ENCODE peak calls at places on chromosomes 2 and 18, in nine cellular contexts. V is tibial nerve, K is IMR-90, I is RWPE1, U is psoas muscle, S is heart right ventricle, H is ovary, B is stomach, M is thyroid gland. Z is an unnamed sample.
A peak's percentile ranks its signal among the peaks of the same experiment; 100 is the strongest.

GRCh38 chr2:112201706-112202430 is 53.0 kb downstream of the ZC3H8 start:
- DNase-seq in V (no peak), K (no peak), I (no peak), U (no peak), S (no peak), H (no peak), B (no peak), M (no peak), Z (no peak)

GRCh38 chr2:182763311-182763912 is 47.4 kb downstream of the DNAJC10 start:
- DNase-seq in V (no peak), K (peak; percentile 43), I (peak; percentile 21), U (no peak), S (no peak), H (no peak), B (no peak), M (peak; percentile 15), Z (no peak)

GRCh38 chr2:200306969-200307811 is 697 bp downstream of the SPATS2L start:
- DNase-seq in V (peak; percentile 26), K (no peak), I (peak; percentile 23), U (peak; percentile 59), S (peak; percentile 64), H (peak; percentile 70), B (peak; percentile 63), M (peak; percentile 57), Z (peak; percentile 36)

GRCh38 chr2:231394201-231395141 is 1.0 kb upstream of the B3GNT7 start:
- DNase-seq in V (no peak), K (no peak), I (no peak), U (no peak), S (no peak), H (no peak), B (no peak), M (peak; percentile 25), Z (no peak)

GRCh38 chr2:112811841-112812306 is 24.7 kb downstream of the IL1B start:
- DNase-seq in V (no peak), K (peak; percentile 96), I (peak; percentile 84), U (no peak), S (no peak), H (no peak), B (no peak), M (no peak), Z (no peak)

GRCh38 chr18:79490593-79491551 is 95.1 kb downstream of the NFATC1 start:
- DNase-seq in V (no peak), K (no peak), I (no peak), U (peak; percentile 10), S (no peak), H (peak; percentile 32), B (no peak), M (no peak), Z (peak; percentile 16)

GRCh38 chr2:222434204-222434603 is 9.9 kb downstream of the SGPP2 start:
- DNase-seq in V (no peak), K (no peak), I (no peak), U (no peak), S (no peak), H (no peak), B (no peak), M (no peak), Z (no peak)

GRCh38 chr18:69558088-69558487 is 157.4 kb downstream of the DOK6 start:
- DNase-seq in V (no peak), K (no peak), I (no peak), U (no peak), S (no peak), H (no peak), B (no peak), M (no peak), Z (no peak)

DNA sequence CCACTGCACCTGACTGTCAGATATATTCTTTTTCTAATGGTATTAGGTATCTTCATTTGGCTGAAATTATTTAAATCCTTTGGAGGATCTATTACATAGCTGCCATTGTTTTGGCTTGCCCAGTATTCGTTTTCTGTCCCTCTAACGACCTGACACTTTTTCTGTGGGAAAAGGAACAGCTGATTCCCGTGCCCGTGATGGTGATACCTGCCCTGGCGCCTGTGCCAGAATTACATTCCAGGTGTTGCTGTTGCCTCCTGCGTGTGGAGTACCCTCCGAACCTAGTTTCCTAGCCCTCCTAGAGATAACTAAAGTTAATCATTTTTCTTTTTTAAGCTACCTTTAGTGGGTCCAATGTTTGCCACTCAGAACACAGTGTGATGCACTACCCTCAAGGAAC is 14.0 kb downstream of the HOXD1 start:
- DNase-seq in V (no peak), K (no peak), I (no peak), U (no peak), S (no peak), H (no peak), B (no peak), M (no peak), Z (no peak)
- TF ChIP-seq CTCF in V (no peak), K (no peak), I (no peak), U (no peak), S (no peak), H (no peak), B (no peak), M (no peak), Z (no peak)

GRCh38 chr2:240232264-240232915 is 91.9 kb upstream of the OTOS start:
- DNase-seq in V (no peak), K (no peak), I (no peak), U (no peak), S (no peak), H (no peak), B (no peak), M (no peak), Z (no peak)
- H3K27ac ChIP-seq in V (no peak overlapping the region), K (no peak overlapping the region), I (peak overlapping the region; percentile 68), U (peak overlapping the region; percentile 74), S (no peak overlapping the region), H (no peak overlapping the region), B (peak overlapping the region; percentile 69), M (no peak overlapping the region), Z (peak overlapping the region; percentile 9)

GRCh38 chr2:30747206-30747605 is 60.0 kb downstream of the CAPN13 start:
- DNase-seq in V (no peak), K (no peak), I (no peak), U (no peak), S (no peak), H (no peak), B (peak; percentile 59), M (no peak), Z (no peak)
- TF ChIP-seq CTCF in V (no peak), K (no peak), I (no peak), U (no peak), S (no peak), H (no peak), B (no peak), M (no peak), Z (no peak)

GRCh38 chr2:24049485-24050021 is at the start of gene FKBP1B:
- DNase-seq in V (peak; percentile 9), K (peak; percentile 45), I (peak; percentile 51), U (peak; percentile 58), S (peak; percentile 66), H (peak; percentile 66), B (peak; percentile 80), M (peak; percentile 59), Z (peak; percentile 77)

GRCh38 chr2:24048662-24049484 is 668 bp upstream of the FKBP1B start:
- DNase-seq in V (no peak), K (no peak), I (no peak), U (no peak), S (no peak), H (no peak), B (no peak), M (no peak), Z (no peak)

GRCh38 chr2:24047703-24048033 is 477 bp upstream of the WDCP start:
- DNase-seq in V (no peak), K (no peak), I (no peak), U (no peak), S (no peak), H (no peak), B (no peak), M (no peak), Z (no peak)

GRCh38 chr2:24051833-24052232 is 2.3 kb downstream of the FKBP1B start:
- DNase-seq in V (no peak), K (no peak), I (no peak), U (no peak), S (no peak), H (no peak), B (no peak), M (no peak), Z (no peak)

DNA sequence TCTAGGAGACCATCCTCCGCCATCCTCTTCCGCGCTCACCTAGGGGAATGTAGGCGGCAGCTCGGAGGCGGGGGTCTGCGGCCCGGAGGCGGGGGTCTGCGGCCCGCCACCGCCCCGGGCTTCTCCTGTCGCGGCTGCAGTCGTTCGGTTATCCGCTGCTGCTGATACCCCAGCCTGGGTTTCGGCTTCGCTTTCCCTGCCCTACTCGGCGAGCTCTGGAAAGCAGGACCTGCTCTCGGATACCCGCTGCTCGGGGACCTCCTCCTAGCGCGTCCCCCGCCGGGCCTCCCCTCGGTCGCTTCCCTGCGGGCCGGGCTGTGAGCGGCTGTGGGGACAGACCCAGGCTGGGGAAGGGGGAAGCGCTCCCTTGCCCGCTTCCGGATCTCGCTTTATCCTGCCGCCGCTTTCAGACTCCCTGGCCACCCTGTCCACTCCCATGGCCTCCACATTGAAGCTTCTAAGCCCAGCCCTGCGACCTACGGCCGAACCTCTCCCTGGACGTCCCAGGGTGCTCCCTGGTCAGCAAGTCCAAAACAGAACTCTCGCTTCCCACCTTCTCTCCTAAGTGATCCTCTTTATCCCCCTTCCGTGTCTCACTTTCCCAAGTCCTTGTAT is 607 bp downstream of the FKBP1B start:
- DNase-seq in V (no peak), K (no peak), I (no peak), U (peak; percentile 25), S (peak; percentile 36), H (peak; percentile 51), B (peak; percentile 30), M (peak; percentile 18), Z (no peak)
- H3K27ac ChIP-seq in V (peak overlapping the region; percentile 37), K (no peak overlapping the region), I (peak overlapping the region; percentile 6), U (peak overlapping the region; percentile 16), S (peak overlapping the region; percentile 79), H (peak overlapping the region; percentile 46), B (peak overlapping the region; percentile 76), M (peak overlapping the region; percentile 56), Z (peak overlapping the region; percentile 27)

GRCh38 chr2:45005261-45006002 is 3.8 kb downstream of the SIX2 start:
- DNase-seq in V (no peak), K (no peak), I (no peak), U (no peak), S (no peak), H (no peak), B (no peak), M (no peak), Z (no peak)

GRCh38 chr2:45007961-45008295 is 1.3 kb downstream of the SIX2 start:
- DNase-seq in V (no peak), K (no peak), I (no peak), U (no peak), S (no peak), H (no peak), B (no peak), M (no peak), Z (no peak)

GRCh38 chr2:45006041-45006941 is 3.0 kb downstream of the SIX2 start:
- DNase-seq in V (no peak), K (no peak), I (no peak), U (no peak), S (no peak), H (no peak), B (no peak), M (no peak), Z (no peak)

GRCh38 chr2:45007356-45007755 is 1.9 kb downstream of the SIX2 start:
- DNase-seq in V (no peak), K (no peak), I (no peak), U (no peak), S (no peak), H (no peak), B (no peak), M (no peak), Z (no peak)

GRCh38 chr2:45006942-45007287 is 2.3 kb downstream of the SIX2 start:
- DNase-seq in V (no peak), K (no peak), I (no peak), U (no peak), S (no peak), H (no peak), B (no peak), M (no peak), Z (no peak)
- TF ChIP-seq CTCF in V (no peak), K (no peak), I (no peak), U (no peak), S (no peak), H (no peak), B (no peak), M (no peak), Z (no peak)